ENCODE peak calls at places on chromosomes 7 and 10, in six cellular contexts. Q is upper lobe of right lung; B is ascending aorta; O is CD8-positive, alpha-beta T cell; W is uterus; Y is AG04450. G is an unnamed sample.

GRCh38 chr7:107332488-107333269 is 137.2 kb upstream of the GPR22 start:
- DNase-seq in Q (no peak), B (no peak), O (no peak), W (no peak), Y (no peak), G (no peak)

GRCh38 chr7:94666879-94667587 is 11.1 kb upstream of the SGCE start:
- DNase-seq in Q (no peak), B (no peak), O (no peak), W (no peak), Y (no peak), G (no peak)

GRCh38 chr7:40303996-40304395 is 169.2 kb downstream of the SUGCT start:
- DNase-seq in Q (no peak), B (no peak), O (no peak), W (no peak), Y (no peak), G (no peak)

GRCh38 chr10:60572511-60573194 is 183.0 kb upstream of the ANK3 start:
- DNase-seq in Q (no peak), B (no peak), O (no peak), W (no peak), Y (peak), G (peak)

GRCh38 chr10:6124666-6125065 is 35.8 kb downstream of the RBM17 start:
- DNase-seq in Q (no peak), B (no peak), O (no peak), W (no peak), Y (no peak), G (no peak)

GRCh38 chr10:101140084-101140949 is 9.2 kb downstream of the TLX1 start:
- DNase-seq in Q (no peak), B (no peak), O (no peak), W (no peak), Y (no peak), G (no peak)

GRCh38 chr7:52197234-52197633 is 838.2 kb upstream of the POM121L12 start:
- DNase-seq in Q (no peak), B (no peak), O (no peak), W (no peak), Y (no peak), G (no peak)

GRCh38 chr10:89869180-89869579 is 167.8 kb downstream of the KIF20B start:
- DNase-seq in Q (no peak), B (no peak), O (no peak), W (no peak), Y (no peak), G (no peak)

GRCh38 chr7:32145911-32146310 is 75.7 kb upstream of the PDE1C start:
- DNase-seq in Q (no peak), B (no peak), O (no peak), W (no peak), Y (no peak), G (no peak)

GRCh38 chr10:112605063-112605462 is 158.0 kb downstream of the VTI1A start:
- DNase-seq in Q (no peak), B (no peak), O (no peak), W (no peak), Y (no peak), G (no peak)

GRCh38 chr7:140316165-140316661 is 82.1 kb downstream of the SLC37A3 start:
- DNase-seq in Q (peak), B (peak), O (no peak), W (peak), Y (peak), G (peak)

GRCh38 chr10:12628964-12629766 is 279.8 kb downstream of the CAMK1D start:
- DNase-seq in Q (no peak), B (no peak), O (no peak), W (no peak), Y (no peak), G (no peak)

GRCh38 chr7:42691030-42691639 is 220.7 kb downstream of the C7orf25 start:
- DNase-seq in Q (no peak), B (no peak), O (no peak), W (peak), Y (no peak), G (peak)

GRCh38 chr10:101310528-101311439 is 43.2 kb upstream of the BTRC start:
- DNase-seq in Q (no peak), B (no peak), O (no peak), W (no peak), Y (no peak), G (no peak)

GRCh38 chr10:123165445-123166072 is 11.4 kb downstream of the BUB3 start:
- DNase-seq in Q (no peak), B (no peak), O (no peak), W (no peak), Y (no peak), G (no peak)

GRCh38 chr10:84138478-84139125 is 707 bp upstream of the GHITM start:
- DNase-seq in Q (no peak), B (no peak), O (peak), W (peak), Y (no peak), G (no peak)

GRCh38 chr7:150688630-150689029 is 3.1 kb downstream of the GIMAP2 start:
- DNase-seq in Q (no peak), B (no peak), O (no peak), W (no peak), Y (no peak), G (no peak)

GRCh38 chr10:92880233-92880861 is 32.0 kb downstream of the EXOC6 start:
- DNase-seq in Q (no peak), B (no peak), O (peak), W (no peak), Y (peak), G (peak)
- TF ChIP-seq CTCF in Q (peak), B (peak), O (peak), W (peak), Y (peak), G (peak)

GRCh38 chr7:131011976-131012375 is 278.0 kb upstream of the KLF14 start:
- DNase-seq in Q (no peak), B (no peak), O (peak), W (no peak), Y (peak), G (peak)
- H3K4me3 ChIP-seq in Q (no peak), B (no peak), O (no peak), W (no peak), Y (no peak), G (no peak)

GRCh38 chr10:95469251-95469650 is 91.9 kb downstream of the SORBS1 start:
- DNase-seq in Q (no peak), B (no peak), O (no peak), W (no peak), Y (no peak), G (no peak)

GRCh38 chr10:95464280-95464679 is 96.9 kb downstream of the SORBS1 start:
- DNase-seq in Q (no peak), B (no peak), O (no peak), W (no peak), Y (no peak), G (no peak)

GRCh38 chr10:95466450-95466849 is 94.7 kb downstream of the SORBS1 start:
- DNase-seq in Q (no peak), B (no peak), O (no peak), W (no peak), Y (no peak), G (no peak)

GRCh38 chr10:95469676-95470075 is 91.5 kb downstream of the SORBS1 start:
- DNase-seq in Q (no peak), B (no peak), O (no peak), W (no peak), Y (no peak), G (no peak)

GRCh38 chr10:95467162-95467599 is 94.0 kb downstream of the SORBS1 start:
- DNase-seq in Q (peak), B (no peak), O (no peak), W (peak), Y (no peak), G (no peak)
- TF ChIP-seq CTCF in Q (peak), B (no peak), O (no peak), W (no peak), Y (no peak), G (peak)

DNA sequence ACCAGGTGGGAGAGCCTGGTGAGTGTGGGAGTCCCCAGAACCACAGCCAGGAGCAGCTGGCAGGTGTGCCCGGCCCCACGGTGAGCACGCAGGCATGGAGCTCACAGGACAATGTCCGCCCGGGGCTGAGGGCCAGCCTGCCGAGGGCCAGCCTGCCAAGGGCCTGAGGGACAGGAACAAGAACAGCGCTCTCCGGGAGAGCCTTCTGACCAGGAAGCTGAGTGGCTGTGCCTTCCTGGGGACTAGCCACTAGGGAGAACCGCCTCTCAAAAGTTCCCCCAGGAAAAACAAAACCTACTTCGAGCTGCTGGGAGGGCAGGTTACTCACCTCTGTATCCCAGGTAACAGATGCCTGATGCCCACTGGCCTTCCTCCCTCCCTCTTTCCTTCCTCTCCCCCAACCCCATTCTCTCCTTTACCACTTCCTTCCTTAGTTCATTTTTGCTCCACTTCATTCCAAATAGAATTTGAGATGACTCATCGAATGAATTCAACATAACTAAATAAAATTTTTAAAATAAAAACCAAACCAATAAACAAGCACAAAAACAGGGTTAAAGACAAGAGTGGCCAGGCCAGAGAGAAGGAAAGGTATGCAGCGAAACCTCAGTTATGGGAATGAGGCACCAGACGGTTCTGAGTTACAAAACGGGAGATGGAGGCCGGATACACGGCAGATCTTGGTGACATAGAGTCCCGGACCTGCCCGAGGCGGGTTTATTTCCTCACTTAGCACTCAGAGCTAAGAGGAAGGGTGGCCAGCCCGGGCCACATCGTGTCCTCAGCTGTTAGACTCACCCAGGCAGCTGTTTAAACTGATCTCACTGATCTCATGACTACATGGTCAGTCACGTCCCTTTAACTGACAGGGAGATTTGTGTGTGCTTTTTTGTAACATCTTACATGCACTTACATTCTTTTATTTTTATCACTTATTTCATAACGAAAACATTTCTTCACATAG is 128.5 kb downstream of the TNS3 start:
- DNase-seq in Q (peak), B (peak), O (no peak), W (peak), Y (peak), G (no peak)
- H3K4me3 ChIP-seq in Q (peak), B (peak), O (no peak), W (no peak), Y (no peak), G (peak)

GRCh38 chr10:98858525-98858924 is 377.1 kb downstream of the HPSE2 start:
- DNase-seq in Q (no peak), B (no peak), O (no peak), W (no peak), Y (no peak), G (no peak)
- TF ChIP-seq CTCF in Q (no peak), B (no peak), O (no peak), W (no peak), Y (peak), G (peak)

GRCh38 chr7:36723951-36724664 is at the start of gene AOAH:
- DNase-seq in Q (peak), B (peak), O (peak), W (no peak), Y (no peak), G (no peak)
- H3K4me3 ChIP-seq in Q (peak), B (peak), O (peak), W (no peak), Y (no peak), G (no peak)

GRCh38 chr10:279655-280054 is 144.4 kb downstream of the ZMYND11 start:
- DNase-seq in Q (no peak), B (no peak), O (no peak), W (no peak), Y (no peak), G (no peak)
- TF ChIP-seq CTCF in Q (no peak), B (no peak), O (no peak), W (no peak), Y (no peak), G (no peak)

DNA sequence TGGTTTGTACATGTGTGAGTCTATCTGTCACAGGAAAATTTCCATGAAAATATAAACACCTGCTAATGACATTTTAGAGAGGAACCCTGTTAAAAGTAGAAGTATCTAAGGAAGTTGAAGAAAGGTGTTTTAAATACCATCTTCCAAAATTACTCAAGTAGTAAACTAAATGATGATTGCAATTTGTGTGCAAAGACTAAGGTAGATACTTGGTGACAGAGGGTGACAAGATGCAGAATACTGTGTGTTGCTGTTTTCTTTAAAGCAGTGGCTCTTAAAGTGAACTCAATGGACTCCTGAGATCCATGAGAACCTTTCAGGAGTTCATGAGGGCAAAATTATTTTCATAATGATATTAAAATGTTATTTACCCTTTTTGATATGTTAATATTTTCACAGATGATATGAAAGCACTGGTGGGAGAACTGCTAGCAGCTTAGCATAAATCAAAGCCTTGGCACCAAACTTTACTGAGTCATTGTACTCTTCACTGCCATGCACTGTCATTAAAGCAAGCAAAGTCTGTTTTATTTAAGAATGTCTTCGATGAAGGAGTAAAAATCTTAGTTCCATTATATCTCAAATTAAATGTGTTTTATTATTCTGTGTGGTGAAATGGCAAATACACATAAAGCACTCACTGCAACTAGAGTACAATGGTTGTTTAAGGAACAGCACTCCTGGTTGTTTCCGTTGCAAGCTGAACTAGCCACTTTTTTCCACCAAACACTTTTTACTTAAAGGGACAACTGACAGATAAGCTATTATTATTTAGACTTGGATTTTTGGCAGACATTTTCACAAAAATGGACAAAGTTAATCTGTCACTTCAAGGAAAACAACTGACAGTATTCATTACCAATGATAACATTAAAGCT is 133.7 kb downstream of the LRRN3 start:
- DNase-seq in Q (no peak), B (no peak), O (no peak), W (no peak), Y (no peak), G (no peak)
- H3K4me3 ChIP-seq in Q (no peak), B (no peak), O (no peak), W (no peak), Y (no peak), G (no peak)

DNA sequence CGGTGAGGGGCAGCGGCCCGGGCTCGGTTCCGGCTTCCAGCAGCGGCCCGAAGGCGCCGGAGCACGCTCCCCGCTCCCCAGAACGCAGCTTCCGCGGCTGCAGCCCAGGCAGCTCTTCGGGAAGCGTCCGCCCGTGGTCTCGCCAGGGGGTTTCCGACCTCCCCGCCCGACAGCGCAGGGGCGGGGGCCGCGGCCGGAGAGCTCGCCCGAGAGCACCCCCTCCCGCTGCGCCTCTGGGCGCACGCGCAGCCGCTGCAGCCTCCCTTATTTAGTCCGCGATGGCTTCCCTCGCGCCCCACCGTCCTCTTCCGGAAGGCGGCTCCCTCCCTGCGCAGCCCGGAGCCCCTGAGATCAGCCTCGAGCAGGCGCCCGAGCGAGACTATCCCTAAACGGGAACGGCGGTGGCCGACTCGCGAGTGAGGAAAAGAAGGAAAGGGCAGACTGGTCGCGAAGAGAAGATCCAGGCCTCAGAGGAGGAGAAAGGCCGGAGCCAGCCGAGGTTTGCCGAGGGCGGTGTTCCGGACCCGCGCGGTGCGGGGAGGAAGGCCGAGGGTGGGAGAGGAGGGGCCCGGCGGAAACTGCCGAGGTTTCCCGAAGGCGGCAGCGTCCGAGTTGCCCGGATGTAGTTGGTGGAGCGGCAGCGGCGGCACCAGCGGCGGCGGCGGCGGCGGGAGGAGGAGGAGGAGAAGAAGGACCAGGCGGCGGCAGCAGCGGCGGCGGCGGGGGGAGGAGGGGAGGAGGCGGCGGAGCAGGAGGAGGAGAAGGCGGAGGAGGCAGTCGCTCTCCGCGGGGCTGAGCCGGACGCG is at the start of gene WAC:
- DNase-seq in Q (peak), B (peak), O (peak), W (peak), Y (peak), G (peak)
- TF ChIP-seq CTCF in Q (peak), B (peak), O (no peak), W (no peak), Y (no peak), G (peak)

DNA sequence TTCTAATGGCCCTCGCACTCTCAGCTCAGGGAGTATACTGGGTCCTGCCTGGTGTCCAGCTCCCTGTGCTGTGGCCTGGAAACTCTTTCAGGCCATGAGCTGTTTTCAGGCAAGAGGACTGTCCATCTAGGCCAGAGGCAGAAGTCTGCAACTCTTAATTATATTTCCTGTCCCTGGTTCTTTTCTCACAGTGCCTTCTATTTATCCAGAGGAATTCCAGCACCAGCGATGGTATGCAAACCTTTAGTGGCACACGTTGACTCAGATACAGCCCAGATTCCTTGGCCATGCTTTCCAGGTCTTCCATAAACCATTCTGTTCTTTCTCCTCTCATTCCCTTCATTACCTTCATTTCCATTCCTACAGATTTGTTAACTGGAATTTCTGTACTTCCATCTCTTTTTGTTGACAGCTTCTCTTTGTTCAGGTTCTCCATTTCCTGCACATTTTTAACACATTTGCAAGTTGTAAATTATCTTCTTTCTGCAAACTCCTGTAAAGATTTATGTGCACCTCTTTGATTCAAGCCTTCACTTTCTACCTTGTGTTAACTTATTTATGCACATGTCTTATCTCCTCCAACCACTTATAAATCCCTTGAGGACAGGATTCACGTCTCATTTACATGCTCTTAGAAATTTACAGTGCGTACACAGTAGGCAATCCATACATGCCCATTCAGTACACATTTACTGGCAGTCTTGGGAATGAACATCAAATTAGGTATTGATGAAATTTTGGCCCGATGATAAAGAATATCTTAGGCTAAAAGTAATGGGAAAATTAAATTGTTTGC is 172.1 kb downstream of the CELF2 start:
- DNase-seq in Q (no peak), B (no peak), O (no peak), W (no peak), Y (no peak), G (no peak)
- H3K4me3 ChIP-seq in Q (no peak), B (no peak), O (no peak), W (no peak), Y (no peak), G (no peak)

G was measured in astrocyte of the cerebellum.